ENCODE peak calls at places on chromosome X, in nine cellular contexts. X, N, S, Z, I, Q, E, Y and B are unnamed samples.

GRCh38 chrX:121256653-121257052 is 209.2 kb downstream of the GLUD2 start:
- DNase-seq in N (no peak), Y (no peak), S (peak), I (no peak), Q (no peak), X (no peak), E (no peak), Z (no peak), B (no peak)

GRCh38 chrX:108157628-108158027 is 66.0 kb downstream of the ATG4A start:
- DNase-seq in I (no peak), Z (no peak), Q (no peak), Y (no peak), S (no peak), E (no peak), N (no peak), X (no peak), B (no peak)

GRCh38 chrX:110004210-110004609 is 1.3 kb downstream of the TMEM164 start:
- DNase-seq in Z (peak), E (no peak), S (no peak), X (no peak), Q (no peak), N (no peak), I (no peak), Y (no peak), B (no peak)

GRCh38 chrX:87517571-87518141 is at the start of gene KLHL4:
- DNase-seq in Y (no peak), I (no peak), E (no peak), X (peak), Z (peak), N (peak), S (no peak), Q (no peak), B (peak)

GRCh38 chrX:3550871-3551270 is 162.6 kb downstream of the PRKX start:
- DNase-seq in X (peak), Y (no peak), Q (no peak), S (no peak), N (no peak), E (no peak), I (no peak), Z (no peak), B (no peak)

GRCh38 chrX:27735914-27736313 is 71.9 kb upstream of the MAGEB10 start:
- DNase-seq in Z (no peak), X (no peak), I (no peak), Y (no peak), S (no peak), N (no peak), Q (no peak), E (no peak), B (no peak)

GRCh38 chrX:42530027-42530426 is 247.9 kb downstream of the PPP1R2C start:
- DNase-seq in E (peak), I (no peak), S (peak), Y (no peak), X (no peak), Q (no peak), Z (peak), N (peak), B (no peak)

GRCh38 chrX:39725928-39726619 is 371.7 kb downstream of the BCOR start:
- DNase-seq in E (peak), X (peak), Y (no peak), S (peak), N (peak), Q (no peak), I (no peak), Z (no peak), B (peak)

GRCh38 chrX:46626566-46626965 is 53.0 kb downstream of the CHST7 start:
- DNase-seq in Z (no peak), Q (no peak), I (no peak), N (no peak), S (no peak), E (no peak), Y (no peak), X (peak), B (peak)

GRCh38 chrX:105323951-105324350 is 103.5 kb upstream of the TEX13A start:
- DNase-seq in E (peak), N (peak), Z (no peak), Q (no peak), I (no peak), S (no peak), X (no peak), Y (peak), B (no peak)

GRCh38 chrX:39992300-39992699 is 105.5 kb downstream of the BCOR start:
- DNase-seq in N (no peak), Q (no peak), Z (no peak), S (no peak), E (no peak), X (no peak), Y (no peak), I (no peak), B (no peak)

GRCh38 chrX:78104447-78105176 is 564 bp downstream of the PGK1 start:
- DNase-seq in Z (peak), Y (peak), N (peak), X (peak), I (no peak), Q (peak), S (peak), E (peak), B (peak)

GRCh38 chrX:63506320-63506719 is 155.2 kb upstream of the SPIN4 start:
- DNase-seq in X (peak), Z (no peak), Q (peak), E (peak), Y (peak), N (peak), S (peak), I (no peak), B (no peak)

GRCh38 chrX:140923118-140923517 is 79.3 kb upstream of the SPANXB1 start:
- DNase-seq in Z (no peak), I (no peak), Q (no peak), S (no peak), X (no peak), N (no peak), Y (no peak), E (no peak), B (no peak)

GRCh38 chrX:22063284-22063683 is 31.2 kb downstream of the PHEX start:
- DNase-seq in Q (no peak), Z (no peak), I (no peak), E (no peak), Y (no peak), S (no peak), X (peak), N (no peak), B (peak)

GRCh38 chrX:139826065-139827044 is 106.5 kb downstream of the ATP11C start:
- DNase-seq in E (peak), Q (no peak), X (no peak), Z (no peak), I (no peak), S (peak), N (peak), Y (no peak), B (no peak)

GRCh38 chrX:18995216-18995615 is 11.3 kb upstream of the PHKA2 start:
- DNase-seq in Q (no peak), X (no peak), N (peak), Z (no peak), E (peak), I (no peak), Y (no peak), S (peak), B (no peak)

GRCh38 chrX:75746891-75747639 is 38.0 kb downstream of the MAGEE2 start:
- DNase-seq in N (no peak), E (peak), Y (peak), Z (peak), S (peak), Q (peak), I (peak), X (peak), B (peak)

GRCh38 chrX:129779747-129780146 is at the start of gene SASH3:
- DNase-seq in X (peak), S (no peak), Q (no peak), Y (no peak), N (no peak), E (no peak), Z (no peak), I (peak), B (peak)

GRCh38 chrX:100911731-100912130 is 17.0 kb downstream of the XKRX start:
- DNase-seq in S (no peak), Z (no peak), X (no peak), I (no peak), N (no peak), E (peak), Q (no peak), Y (no peak), B (no peak)